ENCODE peak calls at places on chromosomes 1 and 21, in seven cellular contexts. H is psoas muscle, P is heart left ventricle, O is RWPE2, V is esophagus muscularis mucosa, E is tibial artery, Q is uterus. C is an unnamed sample. For H3K36me3 and H3K4me1, the result is how much of the 10 kb centered on the place peaks cover.

GRCh38 chr1:244458781-244459180 is 2.3 kb upstream of the CATSPERE start:
- DNase-seq in V (no peak), E (no peak), H (no peak), P (no peak), O (no peak), Q (no peak), C (no peak)

GRCh38 chr1:2595812-2596529 is 9.4 kb downstream of the PRXL2B start:
- DNase-seq in V (no peak), E (no peak), Q (no peak), H (no peak), O (peak), P (no peak), C (no peak)

GRCh38 chr1:58717979-58718378 is 18.1 kb upstream of the MYSM1 start:
- DNase-seq in P (no peak), E (no peak), V (peak), H (no peak), O (no peak), Q (no peak), C (no peak)

GRCh38 chr1:198212126-198212525 is 55.3 kb downstream of the NEK7 start:
- DNase-seq in P (no peak), O (no peak), E (no peak), V (no peak), Q (no peak), H (no peak), C (no peak)

GRCh38 chr1:53046930-53047329 is 15.1 kb upstream of the PODN start:
- DNase-seq in P (no peak), H (no peak), Q (no peak), E (no peak), O (no peak), V (no peak), C (no peak)

GRCh38 chr1:164647211-164647610 is 88.2 kb downstream of the PBX1 start:
- DNase-seq in H (no peak), E (no peak), P (no peak), Q (peak), V (no peak), O (no peak), C (no peak)

GRCh38 chr1:3676581-3677410 is 24.5 kb downstream of the TP73 start:
- DNase-seq in P (no peak), V (no peak), E (no peak), Q (no peak), H (no peak), O (no peak), C (no peak)

GRCh38 chr1:91594383-91595065 is 93.9 kb downstream of the CDC7 start:
- DNase-seq in V (no peak), O (no peak), H (no peak), P (no peak), E (no peak), Q (no peak), C (no peak)

GRCh38 chr1:51630922-51631321 is 14.0 kb downstream of the OSBPL9 start:
- DNase-seq in H (no peak), V (no peak), O (no peak), E (no peak), P (no peak), Q (no peak), C (no peak)

GRCh38 chr1:156838972-156839371 is 19.9 kb downstream of the INSRR start:
- DNase-seq in H (no peak), O (no peak), V (no peak), Q (no peak), P (no peak), E (no peak), C (no peak)

GRCh38 chr1:96409689-96410088 is 311.9 kb upstream of the PTBP2 start:
- DNase-seq in E (no peak), Q (no peak), P (no peak), H (no peak), V (no peak), O (no peak), C (no peak)

GRCh38 chr1:55402117-55402516 is 187.0 kb upstream of the USP24 start:
- DNase-seq in Q (no peak), V (peak), O (no peak), H (no peak), P (no peak), E (peak), C (no peak)

GRCh38 chr21:42234464-42235241 is 15.7 kb downstream of the ABCG1 start:
- DNase-seq in P (peak), V (no peak), O (no peak), H (peak), Q (peak), E (peak), C (peak)

GRCh38 chr1:171254859-171255258 is 6.6 kb downstream of the FMO1 start:
- DNase-seq in P (no peak), E (no peak), V (no peak), H (no peak), O (no peak), Q (no peak), C (no peak)

GRCh38 chr1:44676484-44677200 is 2.1 kb downstream of the ARMH1 start:
- DNase-seq in O (no peak), V (no peak), E (no peak), Q (no peak), H (no peak), P (no peak), C (no peak)

GRCh38 chr1:244861683-244862082 is 2.7 kb downstream of the HNRNPU start:
- DNase-seq in E (no peak), H (no peak), O (no peak), V (no peak), Q (no peak), P (no peak), C (no peak)

GRCh38 chr1:24554714-24555113 is 1.2 kb upstream of the NCMAP start:
- DNase-seq in P (no peak), E (no peak), O (no peak), H (no peak), V (no peak), Q (no peak), C (no peak)

GRCh38 chr1:21189906-21190500 is 13.3 kb upstream of the EIF4G3 start:
- DNase-seq in O (no peak), P (no peak), H (no peak), Q (no peak), E (no peak), V (no peak), C (no peak)

GRCh38 chr1:6180578-6181311 is 624 bp upstream of the CHD5 start:
- DNase-seq in E (no peak), Q (no peak), P (no peak), H (no peak), V (no peak), O (no peak), C (no peak)

GRCh38 chr1:117581391-117581943 is 24.4 kb upstream of the TENT5C start:
- DNase-seq in O (no peak), V (no peak), P (no peak), E (no peak), H (no peak), Q (no peak), C (no peak)

GRCh38 chr1:210695041-210695440 is 366.3 kb downstream of the HHAT start:
- DNase-seq in H (no peak), P (no peak), O (no peak), E (no peak), Q (no peak), V (no peak), C (no peak)

GRCh38 chr1:167791281-167792209 is 69.8 kb downstream of the MPZL1 start:
- DNase-seq in E (peak), Q (peak), H (peak), O (no peak), P (peak), V (peak), C (no peak)

GRCh38 chr1:109395602-109396512 is 1.9 kb downstream of the SORT1 start:
- DNase-seq in Q (no peak), P (no peak), O (no peak), E (no peak), V (no peak), H (peak), C (no peak)

GRCh38 chr1:60904079-60904852 is 178.1 kb upstream of the NFIA start:
- DNase-seq in H (peak), O (no peak), P (peak), E (peak), V (peak), Q (no peak), C (no peak)

GRCh38 chr1:51214615-51215131 is 21.4 kb upstream of the RNF11 start:
- DNase-seq in H (no peak), Q (no peak), O (no peak), P (no peak), V (no peak), E (no peak), C (no peak)

GRCh38 chr21:39016740-39017315 is 166.4 kb downstream of the PSMG1 start:
- DNase-seq in V (no peak), H (no peak), O (no peak), P (no peak), E (peak), Q (no peak), C (no peak)

GRCh38 chr1:47709302-47710074 is 271.6 kb downstream of the FOXD2 start:
- DNase-seq in V (no peak), O (no peak), H (peak), E (no peak), P (no peak), Q (no peak), C (no peak)

GRCh38 chr1:111406325-111406768 is 21.2 kb downstream of the OVGP1 start:
- DNase-seq in V (peak), O (no peak), Q (no peak), P (peak), E (no peak), H (no peak), C (peak)

GRCh38 chr1:24541711-24542346 is 14.1 kb upstream of the NCMAP start:
- DNase-seq in Q (no peak), O (no peak), E (no peak), H (no peak), P (no peak), V (no peak), C (no peak)

GRCh38 chr1:36455386-36455785 is 5.1 kb upstream of the OSCP1 start:
- DNase-seq in Q (no peak), P (no peak), V (no peak), O (no peak), E (no peak), H (no peak), C (no peak)

GRCh38 chr1:36458910-36459309 is 5.3 kb downstream of the MRPS15 start:
- DNase-seq in V (no peak), O (no peak), E (no peak), Q (no peak), H (no peak), P (no peak), C (no peak)

GRCh38 chr1:36453600-36454388 is 3.5 kb upstream of the OSCP1 start:
- DNase-seq in V (no peak), E (no peak), Q (no peak), H (no peak), O (no peak), P (no peak), C (no peak)

GRCh38 chr1:36456391-36456928 is 6.2 kb upstream of the OSCP1 start:
- DNase-seq in V (no peak), E (no peak), H (no peak), O (no peak), P (no peak), Q (no peak), C (no peak)

DNA sequence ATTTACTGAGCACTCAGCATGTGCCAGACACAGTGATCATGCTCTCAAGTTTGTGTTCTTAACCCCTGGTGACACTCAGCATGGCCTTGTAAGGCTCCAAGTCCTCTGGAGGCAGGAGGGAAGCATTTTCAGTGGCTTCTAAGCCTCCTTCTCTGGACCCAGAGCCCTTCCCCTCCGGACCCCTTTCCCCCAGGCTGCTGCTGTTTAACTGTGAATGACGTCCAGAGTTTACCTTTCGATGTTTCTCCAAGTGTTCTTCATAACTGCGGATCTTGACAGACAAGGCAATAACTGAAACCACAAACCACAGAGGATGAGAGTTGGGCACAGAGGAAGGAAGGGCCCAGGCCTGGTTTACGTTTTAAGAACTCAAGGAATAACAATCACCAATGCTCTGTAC is 6.5 kb downstream of the MRPS15 start:
- DNase-seq in O (no peak), Q (no peak), H (no peak), V (no peak), E (no peak), P (no peak), C (no peak)
- H3K36me3 ChIP-seq in O (half or more), Q (under half), H (half or more), V (half or more), E (half or more), P (half or more), C (under half)

GRCh38 chr1:181155339-181155738 is 66.8 kb downstream of the IER5 start:
- DNase-seq in Q (no peak), O (no peak), P (no peak), H (no peak), V (no peak), E (no peak), C (no peak)
- H3K4me1 ChIP-seq in Q (under half), O (under half), P (under half), H (under half), V (under half), E (under half), C (under half)

GRCh38 chr1:236545621-236546169 is 21.9 kb downstream of the LGALS8 start:
- DNase-seq in Q (no peak), V (no peak), H (no peak), E (no peak), O (no peak), P (no peak), C (no peak)

GRCh38 chr1:236540813-236541465 is 17.2 kb downstream of the LGALS8 start:
- DNase-seq in Q (no peak), O (no peak), E (no peak), P (no peak), V (no peak), H (no peak), C (no peak)

GRCh38 chr1:236541710-236542109 is 17.9 kb downstream of the LGALS8 start:
- DNase-seq in O (no peak), E (no peak), P (no peak), V (no peak), H (no peak), Q (no peak), C (no peak)

GRCh38 chr1:236543065-236543669 is 19.4 kb downstream of the LGALS8 start:
- DNase-seq in E (no peak), Q (no peak), V (no peak), P (peak), O (no peak), H (no peak), C (no peak)
- H3K36me3 ChIP-seq in E (half or more), Q (under half), V (half or more), P (half or more), O (half or more), H (half or more), C (under half)

DNA sequence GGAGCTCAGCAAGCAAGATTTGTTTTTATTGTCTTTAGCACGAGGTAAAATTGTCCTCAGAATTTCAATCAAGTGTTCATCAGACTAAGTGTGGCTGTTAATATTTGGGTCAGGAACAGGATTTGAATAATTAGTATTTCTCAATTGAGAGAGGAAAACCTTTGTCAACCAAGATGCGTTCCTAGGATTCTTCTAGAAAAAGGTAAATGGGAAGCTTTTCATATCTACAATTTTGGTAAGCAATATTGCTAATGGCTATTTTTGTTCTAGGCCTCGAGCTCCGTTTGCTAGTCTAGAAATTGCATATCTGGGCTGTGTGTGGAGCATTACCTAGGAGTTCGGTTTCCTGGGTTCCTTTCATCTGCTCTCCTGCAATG is 4.1 kb upstream of the PIGV start:
- DNase-seq in O (no peak), P (no peak), Q (no peak), V (no peak), E (no peak), H (no peak), C (no peak)
- H3K4me1 ChIP-seq in O (under half), P (half or more), Q (under half), V (half or more), E (under half), H (under half), C (under half)

DNA sequence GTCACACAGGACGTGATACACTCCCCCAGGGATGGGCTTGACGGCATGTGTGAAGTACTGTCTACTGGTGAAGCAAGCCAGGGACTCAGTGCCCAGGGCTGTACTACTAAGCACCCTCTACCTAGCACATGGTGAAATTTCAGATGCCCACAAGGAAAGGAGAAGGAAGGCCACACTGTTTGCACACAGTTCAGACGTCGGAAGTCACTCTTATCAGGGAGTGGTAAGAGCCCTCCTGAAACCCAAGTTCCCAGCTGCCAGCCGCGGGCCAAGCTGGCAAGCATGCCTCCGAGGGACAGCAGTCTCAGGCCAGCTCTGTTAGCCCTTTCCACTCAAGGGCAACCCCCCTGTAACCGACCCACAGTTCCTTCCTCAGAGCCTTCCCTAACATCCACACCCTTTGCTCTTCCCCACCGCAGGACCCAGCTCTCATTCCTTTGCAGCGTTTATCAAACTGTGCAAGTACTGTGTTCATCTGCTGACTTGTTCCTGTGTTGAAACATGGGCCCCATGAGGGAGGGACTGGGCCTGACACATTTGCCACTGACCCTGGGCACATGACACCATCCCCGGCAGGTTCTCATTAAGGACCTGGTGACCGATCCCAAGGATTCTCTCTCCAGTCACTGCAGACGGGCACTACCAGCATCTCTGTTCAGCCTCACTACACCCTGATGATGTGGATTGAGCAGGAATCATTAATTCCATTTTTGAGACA is 58.5 kb downstream of the SLC66A1 start:
- DNase-seq in H (no peak), Q (no peak), V (no peak), O (no peak), P (no peak), E (no peak), C (no peak)
- H3K36me3 ChIP-seq in H (under half), Q (under half), V (under half), O (under half), P (under half), E (under half), C (under half)

GRCh38 chr1:15833842-15834405 is 13.6 kb upstream of the SPEN start:
- DNase-seq in O (no peak), Q (no peak), P (no peak), H (no peak), E (no peak), V (no peak), C (no peak)
- H3K4me1 ChIP-seq in O (under half), Q (under half), P (under half), H (under half), E (under half), V (under half), C (under half)